ENCODE peak calls at places on chromosomes 13 and 19, in ten cellular contexts. One of them, this sample, is unnamed.

GRCh38 chr19:11291991-11292390 is 4.0 kb upstream of the TSPAN16 start:
- DNase-seq in myocyte: no peak
- DNase-seq in activated naive CD8-positive, alpha-beta T cell treated with anti-CD3 and anti-CD28 coated beads, Interleukin-2, amount 10 ng/mL, durations not matched to agents 7 days and 5 days: no peak
- DNase-seq in breast epithelium: no peak
- DNase-seq in NCI-H2107: no peak
- DNase-seq in C1 segment of cervical spinal cord: no peak
- DNase-seq in substantia nigra: no peak
- DNase-seq in cerebellum: no peak
- DNase-seq in activated CD8-positive, alpha-beta memory T cell treated with anti-CD3 and anti-CD28 coated beads for 1 hour: no peak
- DNase-seq in A673: no peak
- DNase-seq in this sample: no peak

GRCh38 chr19:19531951-19532805 is 3.5 kb downstream of the YJEFN3 start:
- DNase-seq in myocyte: peak
- DNase-seq in activated naive CD8-positive, alpha-beta T cell treated with anti-CD3 and anti-CD28 coated beads, Interleukin-2, amount 10 ng/mL, durations not matched to agents 7 days and 5 days: peak
- DNase-seq in breast epithelium: peak
- DNase-seq in NCI-H2107: peak
- DNase-seq in C1 segment of cervical spinal cord: peak
- DNase-seq in substantia nigra: peak
- DNase-seq in cerebellum: peak
- DNase-seq in activated CD8-positive, alpha-beta memory T cell treated with anti-CD3 and anti-CD28 coated beads for 1 hour: peak
- DNase-seq in A673: peak
- DNase-seq in this sample: peak

GRCh38 chr19:11361037-11361770 is 6.0 kb downstream of the PLPPR2 start:
- DNase-seq in myocyte: no peak
- DNase-seq in activated naive CD8-positive, alpha-beta T cell treated with anti-CD3 and anti-CD28 coated beads, Interleukin-2, amount 10 ng/mL, durations not matched to agents 7 days and 5 days: no peak
- DNase-seq in breast epithelium: no peak
- DNase-seq in NCI-H2107: no peak
- DNase-seq in C1 segment of cervical spinal cord: no peak
- DNase-seq in substantia nigra: no peak
- DNase-seq in cerebellum: peak
- DNase-seq in activated CD8-positive, alpha-beta memory T cell treated with anti-CD3 and anti-CD28 coated beads for 1 hour: no peak
- DNase-seq in A673: no peak
- DNase-seq in this sample: no peak

GRCh38 chr13:95643471-95643813 is 1.1 kb downstream of the DZIP1 start:
- DNase-seq in myocyte: peak
- DNase-seq in activated naive CD8-positive, alpha-beta T cell treated with anti-CD3 and anti-CD28 coated beads, Interleukin-2, amount 10 ng/mL, durations not matched to agents 7 days and 5 days: no peak
- DNase-seq in breast epithelium: no peak
- DNase-seq in NCI-H2107: no peak
- DNase-seq in C1 segment of cervical spinal cord: no peak
- DNase-seq in substantia nigra: no peak
- DNase-seq in cerebellum: peak
- DNase-seq in activated CD8-positive, alpha-beta memory T cell treated with anti-CD3 and anti-CD28 coated beads for 1 hour: no peak
- DNase-seq in A673: no peak
- DNase-seq in this sample: peak

GRCh38 chr13:102693781-102694180 is 1.1 kb downstream of the METTL21C start:
- DNase-seq in myocyte: peak
- DNase-seq in activated naive CD8-positive, alpha-beta T cell treated with anti-CD3 and anti-CD28 coated beads, Interleukin-2, amount 10 ng/mL, durations not matched to agents 7 days and 5 days: no peak
- DNase-seq in breast epithelium: no peak
- DNase-seq in NCI-H2107: no peak
- DNase-seq in C1 segment of cervical spinal cord: no peak
- DNase-seq in substantia nigra: no peak
- DNase-seq in cerebellum: no peak
- DNase-seq in activated CD8-positive, alpha-beta memory T cell treated with anti-CD3 and anti-CD28 coated beads for 1 hour: no peak
- DNase-seq in A673: no peak
- DNase-seq in this sample: no peak

GRCh38 chr13:59681630-59682311 is 482.0 kb downstream of the DIAPH3 start:
- DNase-seq in myocyte: no peak
- DNase-seq in activated naive CD8-positive, alpha-beta T cell treated with anti-CD3 and anti-CD28 coated beads, Interleukin-2, amount 10 ng/mL, durations not matched to agents 7 days and 5 days: no peak
- DNase-seq in breast epithelium: no peak
- DNase-seq in NCI-H2107: no peak
- DNase-seq in C1 segment of cervical spinal cord: no peak
- DNase-seq in substantia nigra: no peak
- DNase-seq in cerebellum: no peak
- DNase-seq in activated CD8-positive, alpha-beta memory T cell treated with anti-CD3 and anti-CD28 coated beads for 1 hour: no peak
- DNase-seq in A673: no peak
- DNase-seq in this sample: no peak

GRCh38 chr19:46386996-46387712 is 26.2 kb downstream of the CCDC8 start:
- DNase-seq in myocyte: no peak
- DNase-seq in activated naive CD8-positive, alpha-beta T cell treated with anti-CD3 and anti-CD28 coated beads, Interleukin-2, amount 10 ng/mL, durations not matched to agents 7 days and 5 days: peak
- DNase-seq in breast epithelium: no peak
- DNase-seq in NCI-H2107: no peak
- DNase-seq in C1 segment of cervical spinal cord: no peak
- DNase-seq in substantia nigra: no peak
- DNase-seq in cerebellum: no peak
- DNase-seq in activated CD8-positive, alpha-beta memory T cell treated with anti-CD3 and anti-CD28 coated beads for 1 hour: no peak
- DNase-seq in A673: no peak
- DNase-seq in this sample: no peak

GRCh38 chr19:48859711-48860572 is 8.5 kb downstream of the PLEKHA4 start:
- DNase-seq in myocyte: no peak
- DNase-seq in activated naive CD8-positive, alpha-beta T cell treated with anti-CD3 and anti-CD28 coated beads, Interleukin-2, amount 10 ng/mL, durations not matched to agents 7 days and 5 days: no peak
- DNase-seq in breast epithelium: no peak
- DNase-seq in NCI-H2107: no peak
- DNase-seq in C1 segment of cervical spinal cord: no peak
- DNase-seq in substantia nigra: no peak
- DNase-seq in cerebellum: no peak
- DNase-seq in activated CD8-positive, alpha-beta memory T cell treated with anti-CD3 and anti-CD28 coated beads for 1 hour: no peak
- DNase-seq in A673: no peak
- DNase-seq in this sample: no peak

GRCh38 chr13:112107289-112107688 is 40.3 kb downstream of the SOX1 start:
- DNase-seq in myocyte: no peak
- DNase-seq in activated naive CD8-positive, alpha-beta T cell treated with anti-CD3 and anti-CD28 coated beads, Interleukin-2, amount 10 ng/mL, durations not matched to agents 7 days and 5 days: no peak
- DNase-seq in breast epithelium: no peak
- DNase-seq in NCI-H2107: no peak
- DNase-seq in C1 segment of cervical spinal cord: no peak
- DNase-seq in substantia nigra: no peak
- DNase-seq in cerebellum: no peak
- DNase-seq in activated CD8-positive, alpha-beta memory T cell treated with anti-CD3 and anti-CD28 coated beads for 1 hour: no peak
- DNase-seq in A673: no peak
- DNase-seq in this sample: no peak

GRCh38 chr13:51922771-51923480 is 61.2 kb downstream of the CCDC70 start:
- DNase-seq in myocyte: no peak
- DNase-seq in activated naive CD8-positive, alpha-beta T cell treated with anti-CD3 and anti-CD28 coated beads, Interleukin-2, amount 10 ng/mL, durations not matched to agents 7 days and 5 days: no peak
- DNase-seq in breast epithelium: no peak
- DNase-seq in NCI-H2107: no peak
- DNase-seq in C1 segment of cervical spinal cord: no peak
- DNase-seq in substantia nigra: no peak
- DNase-seq in cerebellum: no peak
- DNase-seq in activated CD8-positive, alpha-beta memory T cell treated with anti-CD3 and anti-CD28 coated beads for 1 hour: no peak
- DNase-seq in A673: no peak
- DNase-seq in this sample: no peak

GRCh38 chr13:88071371-88071770 is 400.2 kb downstream of the SLITRK5 start:
- DNase-seq in myocyte: no peak
- DNase-seq in activated naive CD8-positive, alpha-beta T cell treated with anti-CD3 and anti-CD28 coated beads, Interleukin-2, amount 10 ng/mL, durations not matched to agents 7 days and 5 days: no peak
- DNase-seq in breast epithelium: no peak
- DNase-seq in NCI-H2107: no peak
- DNase-seq in C1 segment of cervical spinal cord: no peak
- DNase-seq in substantia nigra: no peak
- DNase-seq in cerebellum: no peak
- DNase-seq in activated CD8-positive, alpha-beta memory T cell treated with anti-CD3 and anti-CD28 coated beads for 1 hour: no peak
- DNase-seq in A673: peak
- DNase-seq in this sample: no peak

GRCh38 chr19:40217027-40217810 is 965 bp downstream of the TTC9B start:
- DNase-seq in myocyte: no peak
- DNase-seq in activated naive CD8-positive, alpha-beta T cell treated with anti-CD3 and anti-CD28 coated beads, Interleukin-2, amount 10 ng/mL, durations not matched to agents 7 days and 5 days: peak
- DNase-seq in breast epithelium: no peak
- DNase-seq in NCI-H2107: peak
- DNase-seq in C1 segment of cervical spinal cord: no peak
- DNase-seq in substantia nigra: no peak
- DNase-seq in cerebellum: peak
- DNase-seq in activated CD8-positive, alpha-beta memory T cell treated with anti-CD3 and anti-CD28 coated beads for 1 hour: no peak
- DNase-seq in A673: peak
- DNase-seq in this sample: peak

GRCh38 chr13:75530536-75530935 is 7.1 kb downstream of the COMMD6 start:
- DNase-seq in myocyte: no peak
- DNase-seq in activated naive CD8-positive, alpha-beta T cell treated with anti-CD3 and anti-CD28 coated beads, Interleukin-2, amount 10 ng/mL, durations not matched to agents 7 days and 5 days: no peak
- DNase-seq in breast epithelium: no peak
- DNase-seq in NCI-H2107: no peak
- DNase-seq in C1 segment of cervical spinal cord: no peak
- DNase-seq in substantia nigra: no peak
- DNase-seq in cerebellum: no peak
- DNase-seq in activated CD8-positive, alpha-beta memory T cell treated with anti-CD3 and anti-CD28 coated beads for 1 hour: no peak
- DNase-seq in A673: no peak
- DNase-seq in this sample: no peak

This sample was measured in NCI-H2081.